ENCODE peak calls at places on chromosomes 2 and 18, in six cellular contexts. One of them, this sample, is unnamed.

GRCh38 chr18:56298935-56299334 is 339.5 kb downstream of the TXNL1 start:
- DNase-seq in K562: no peak
- DNase-seq in HCT116: no peak
- DNase-seq in GM12878: no peak
- DNase-seq in H1: no peak
- DNase-seq in HepG2: no peak
- DNase-seq in this sample: no peak

GRCh38 chr18:3983351-3983969 is 471.6 kb downstream of the DLGAP1 start:
- DNase-seq in HCT116: no peak
- DNase-seq in GM12878: no peak
- DNase-seq in K562: peak; percentile 21
- DNase-seq in H1: no peak
- DNase-seq in HepG2: no peak
- DNase-seq in this sample: no peak

GRCh38 chr2:110877031-110877827 is 144.9 kb downstream of the ACOXL start:
- DNase-seq in HCT116: no peak
- DNase-seq in GM12878: no peak
- DNase-seq in K562: no peak
- DNase-seq in H1: no peak
- DNase-seq in HepG2: no peak
- DNase-seq in this sample: no peak

GRCh38 chr18:49672853-49673252 is 111.0 kb downstream of the LIPG start:
- DNase-seq in GM12878: no peak
- DNase-seq in K562: no peak
- DNase-seq in HepG2: no peak
- DNase-seq in H1: no peak
- DNase-seq in HCT116: no peak
- DNase-seq in this sample: no peak

GRCh38 chr2:143629344-143629743 is 500.1 kb downstream of the ARHGAP15 start:
- DNase-seq in HCT116: no peak
- DNase-seq in GM12878: no peak
- DNase-seq in K562: no peak
- DNase-seq in H1: no peak
- DNase-seq in HepG2: no peak
- DNase-seq in this sample: no peak

GRCh38 chr18:8351173-8351572 is 258.1 kb upstream of the RAB12 start:
- DNase-seq in HepG2: no peak
- DNase-seq in K562: no peak
- DNase-seq in GM12878: no peak
- DNase-seq in H1: no peak
- DNase-seq in HCT116: no peak
- DNase-seq in this sample: no peak

GRCh38 chr2:8346706-8347430 is 335.0 kb upstream of the ID2 start:
- DNase-seq in HepG2: no peak
- DNase-seq in GM12878: no peak
- DNase-seq in H1: no peak
- DNase-seq in HCT116: no peak
- DNase-seq in K562: peak; percentile 22
- DNase-seq in this sample: no peak

GRCh38 chr2:69202323-69202722 is 184.7 kb downstream of the GFPT1 start:
- DNase-seq in HepG2: no peak
- DNase-seq in GM12878: no peak
- DNase-seq in HCT116: no peak
- DNase-seq in K562: no peak
- DNase-seq in H1: no peak
- DNase-seq in this sample: no peak

GRCh38 chr18:1296237-1296636 is 391.6 kb downstream of the ADCYAP1 start:
- DNase-seq in K562: no peak
- DNase-seq in GM12878: no peak
- DNase-seq in HepG2: no peak
- DNase-seq in HCT116: no peak
- DNase-seq in H1: no peak
- DNase-seq in this sample: no peak

GRCh38 chr2:43058761-43059160 is 167.6 kb downstream of the ZFP36L2 start:
- DNase-seq in H1: no peak
- DNase-seq in HCT116: no peak
- DNase-seq in HepG2: no peak
- DNase-seq in K562: no peak
- DNase-seq in GM12878: no peak
- DNase-seq in this sample: no peak

GRCh38 chr2:54579682-54580349 is 123.7 kb downstream of the SPTBN1 start:
- DNase-seq in K562: no peak
- DNase-seq in H1: no peak
- DNase-seq in HepG2: peak; percentile 97
- DNase-seq in HCT116: no peak
- DNase-seq in GM12878: peak; percentile 89
- DNase-seq in this sample: no peak

GRCh38 chr2:145006957-145007672 is 487.2 kb upstream of the ZEB2 start:
- DNase-seq in GM12878: no peak
- DNase-seq in K562: no peak
- DNase-seq in HepG2: no peak
- DNase-seq in H1: no peak
- DNase-seq in HCT116: no peak
- DNase-seq in this sample: no peak

GRCh38 chr2:232300894-232301387 is 77.6 kb upstream of the ALPP start:
- DNase-seq in HCT116: no peak
- DNase-seq in K562: no peak
- DNase-seq in HepG2: peak; percentile 98
- DNase-seq in GM12878: no peak
- DNase-seq in H1: no peak
- DNase-seq in this sample: no peak

GRCh38 chr18:5603153-5603552 is 59.4 kb upstream of the EPB41L3 start:
- DNase-seq in HCT116: no peak
- DNase-seq in GM12878: no peak
- DNase-seq in H1: no peak
- DNase-seq in K562: no peak
- DNase-seq in HepG2: no peak
- DNase-seq in this sample: no peak

DNA sequence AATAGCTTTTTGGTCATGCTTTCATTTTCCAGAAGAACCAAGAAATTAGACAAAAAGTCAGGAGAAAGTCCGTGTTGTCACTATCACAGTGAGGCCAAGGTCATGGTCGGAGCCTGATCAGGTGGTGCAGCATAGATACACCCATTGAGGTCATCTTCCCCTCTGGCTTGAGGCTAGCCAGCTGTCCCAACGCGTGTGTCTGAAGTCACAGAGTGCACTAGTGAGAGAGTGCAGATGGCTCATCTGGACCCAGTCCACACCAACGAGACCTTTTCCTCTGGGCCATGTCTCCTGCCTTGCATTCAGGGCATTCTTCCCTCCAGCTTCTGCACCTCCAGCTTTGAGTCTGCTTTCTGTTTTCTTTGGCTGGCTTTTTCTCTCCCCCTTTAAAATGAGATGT is 146.9 kb downstream of the TDRD15 start:
- DNase-seq in GM12878: no peak
- DNase-seq in HCT116: no peak
- DNase-seq in H1: no peak
- DNase-seq in K562: no peak
- DNase-seq in HepG2: no peak
- DNase-seq in this sample: no peak
- TF ChIP-seq ZNF274 in GM12878: no peak
- TF ChIP-seq ZNF274 in HCT116: no peak
- TF ChIP-seq ZNF274 in H1: no peak
- TF ChIP-seq ZNF274 in K562: no peak
- TF ChIP-seq ZNF274 in HepG2: no peak
- TF ChIP-seq ZNF274 in this sample: no peak

DNA sequence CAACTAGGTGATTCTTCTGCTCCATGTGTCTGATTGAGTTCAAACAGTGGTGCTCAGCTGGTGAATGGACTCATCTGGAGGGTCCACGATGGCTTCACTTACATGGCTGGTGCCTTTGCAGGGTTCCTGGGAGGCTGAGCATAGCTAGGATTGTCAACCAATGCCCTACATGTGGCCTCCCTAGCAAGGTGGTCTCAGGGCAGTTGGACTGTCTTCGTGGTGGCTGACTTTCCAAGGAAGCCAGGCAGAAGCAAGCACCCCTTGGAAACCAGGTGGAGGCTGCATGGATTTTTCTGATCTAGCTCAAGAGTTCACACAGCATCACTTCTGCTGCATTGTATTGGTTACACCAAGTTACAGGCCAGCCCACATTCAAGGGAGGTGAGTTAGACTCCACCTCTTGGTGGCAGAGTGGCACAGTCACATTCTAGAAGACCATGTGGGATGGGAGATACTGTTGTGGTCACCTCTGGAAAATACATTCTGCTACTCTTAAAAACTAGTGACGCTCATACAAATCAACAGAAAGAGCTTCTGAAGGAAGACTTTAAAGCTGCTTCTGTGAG is 6.9 kb downstream of the IL1R2 start:
- DNase-seq in K562: no peak
- DNase-seq in HepG2: peak; percentile 70
- DNase-seq in GM12878: no peak
- DNase-seq in HCT116: no peak
- DNase-seq in H1: no peak
- DNase-seq in this sample: no peak
- TF ChIP-seq ZNF274 in K562: no peak
- TF ChIP-seq ZNF274 in HepG2: peak; percentile 50
- TF ChIP-seq ZNF274 in GM12878: no peak
- TF ChIP-seq ZNF274 in HCT116: no peak
- TF ChIP-seq ZNF274 in H1: no peak
- TF ChIP-seq ZNF274 in this sample: no peak

GRCh38 chr18:38033282-38033681 is 467.7 kb upstream of the CELF4 start:
- DNase-seq in GM12878: no peak
- DNase-seq in HCT116: no peak
- DNase-seq in H1: no peak
- DNase-seq in HepG2: no peak
- DNase-seq in K562: no peak
- DNase-seq in this sample: no peak

GRCh38 chr18:38032516-38032915 is 466.9 kb upstream of the CELF4 start:
- DNase-seq in GM12878: no peak
- DNase-seq in K562: no peak
- DNase-seq in H1: no peak
- DNase-seq in HepG2: no peak
- DNase-seq in HCT116: no peak
- DNase-seq in this sample: no peak

GRCh38 chr18:38042496-38042895 is 476.9 kb upstream of the CELF4 start:
- DNase-seq in H1: no peak
- DNase-seq in HCT116: no peak
- DNase-seq in K562: no peak
- DNase-seq in HepG2: no peak
- DNase-seq in GM12878: no peak
- DNase-seq in this sample: no peak

DNA sequence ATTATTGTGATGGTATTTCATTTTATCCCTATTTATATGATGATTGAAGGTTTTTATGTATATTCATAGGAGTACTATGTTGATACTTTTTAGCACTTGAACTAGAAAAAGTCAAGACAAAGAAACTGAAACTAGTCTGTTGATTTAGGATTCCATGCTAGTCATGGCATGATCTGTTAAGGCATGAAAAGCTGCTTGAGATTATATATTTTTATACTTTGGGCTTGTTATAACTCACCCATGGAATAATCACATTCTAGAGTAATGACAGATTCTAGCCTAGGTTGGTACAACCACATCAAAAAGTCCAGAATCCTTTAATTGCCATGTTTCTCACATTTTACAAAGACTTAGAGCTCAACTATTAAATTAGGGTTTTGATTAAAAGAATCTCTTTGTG is 472.6 kb upstream of the CELF4 start:
- DNase-seq in H1: no peak
- DNase-seq in GM12878: no peak
- DNase-seq in HepG2: no peak
- DNase-seq in K562: no peak
- DNase-seq in HCT116: no peak
- DNase-seq in this sample: no peak
- TF ChIP-seq ZNF274 in H1: no peak
- TF ChIP-seq ZNF274 in GM12878: no peak
- TF ChIP-seq ZNF274 in HepG2: no peak
- TF ChIP-seq ZNF274 in K562: no peak
- TF ChIP-seq ZNF274 in HCT116: no peak
- TF ChIP-seq ZNF274 in this sample: no peak

DNA sequence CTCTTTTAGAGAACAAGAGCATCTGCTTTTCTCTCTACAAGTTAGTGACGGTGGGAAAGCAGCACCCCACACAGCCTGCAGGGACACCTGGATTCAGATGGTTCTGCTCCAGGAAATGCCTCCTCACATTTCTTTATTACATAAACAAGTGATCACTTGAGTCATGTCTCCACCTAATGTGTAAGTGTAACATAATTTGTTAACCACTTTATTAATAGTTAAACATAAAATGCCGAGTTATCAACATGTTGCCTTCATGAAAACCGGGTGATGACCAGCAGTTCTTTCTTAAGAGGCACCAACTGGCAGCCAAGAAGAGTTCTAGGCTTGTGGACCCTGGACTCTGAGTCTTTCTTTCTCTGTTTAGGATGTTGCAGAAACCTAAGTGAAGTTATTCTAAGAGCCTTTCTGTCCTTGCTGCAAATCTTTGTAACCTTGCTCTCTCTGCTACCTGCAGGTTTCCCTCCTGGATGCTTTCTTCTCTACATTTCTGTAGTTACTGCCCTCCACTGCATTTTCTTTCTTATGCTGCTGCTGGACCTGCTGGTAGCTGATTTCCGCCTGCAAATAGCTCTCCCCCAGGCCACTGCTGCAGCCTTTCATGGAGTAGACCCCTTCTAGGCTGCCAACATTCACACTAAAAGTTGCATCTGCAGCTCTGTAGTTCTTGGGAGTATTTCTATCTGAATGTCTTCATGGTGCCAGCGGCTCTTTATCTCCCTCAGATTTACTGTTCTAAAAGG is 24.3 kb downstream of the UPP2 start:
- DNase-seq in GM12878: no peak
- DNase-seq in HCT116: no peak
- DNase-seq in K562: no peak
- DNase-seq in H1: no peak
- DNase-seq in HepG2: no peak
- DNase-seq in this sample: peak; percentile 13
- TF ChIP-seq ZNF274 in GM12878: no peak
- TF ChIP-seq ZNF274 in HCT116: no peak
- TF ChIP-seq ZNF274 in K562: no peak
- TF ChIP-seq ZNF274 in H1: no peak
- TF ChIP-seq ZNF274 in HepG2: no peak
- TF ChIP-seq ZNF274 in this sample: no peak

DNA sequence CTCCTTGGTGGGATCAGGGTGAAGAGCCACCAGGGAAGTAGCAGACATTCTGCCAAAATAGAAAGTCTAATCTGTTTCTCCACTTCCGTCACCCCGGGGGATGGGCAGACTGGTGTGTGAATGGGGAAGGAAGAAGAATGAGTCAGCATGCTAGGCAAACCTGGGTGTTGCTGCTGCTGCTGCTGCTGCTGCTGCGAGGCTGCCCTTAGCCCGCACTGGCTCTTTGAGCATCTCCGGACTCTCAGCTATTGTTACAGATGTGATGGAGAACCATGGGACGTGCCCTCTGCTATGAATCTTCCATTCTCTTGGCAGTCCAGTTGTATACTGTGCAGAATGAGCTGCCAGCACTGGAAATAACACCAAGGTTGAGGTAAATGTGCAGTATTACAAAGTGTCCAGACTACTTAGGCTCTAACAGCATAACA is 158.6 kb downstream of the SETBP1 start:
- DNase-seq in K562: peak; percentile 69
- DNase-seq in GM12878: peak; percentile 64
- DNase-seq in H1: peak; percentile 48
- DNase-seq in HCT116: no peak
- DNase-seq in HepG2: no peak
- DNase-seq in this sample: no peak
- TF ChIP-seq ZNF274 in K562: no peak
- TF ChIP-seq ZNF274 in GM12878: no peak
- TF ChIP-seq ZNF274 in H1: no peak
- TF ChIP-seq ZNF274 in HCT116: no peak
- TF ChIP-seq ZNF274 in HepG2: no peak
- TF ChIP-seq ZNF274 in this sample: no peak

GRCh38 chr18:22912835-22913234 is 20.3 kb upstream of the RBBP8 start:
- DNase-seq in H1: no peak
- DNase-seq in HCT116: no peak
- DNase-seq in HepG2: no peak
- DNase-seq in GM12878: no peak
- DNase-seq in K562: no peak
- DNase-seq in this sample: no peak
- TF ChIP-seq ZNF274 in H1: no peak
- TF ChIP-seq ZNF274 in HCT116: no peak
- TF ChIP-seq ZNF274 in HepG2: no peak
- TF ChIP-seq ZNF274 in GM12878: no peak
- TF ChIP-seq ZNF274 in K562: no peak
- TF ChIP-seq ZNF274 in this sample: no peak

This sample was measured in NT2/D1.